ENCODE peak calls at places on chromosomes 2 and 18, in nine cellular contexts. D is tibial artery; T is NCI-H345; E is GM06990; I is colonic mucosa; G is GM12865; M is fibroblast of pulmonary artery; A is activated CD4-positive, alpha-beta T cell treated with anti-CD3 and anti-CD28 coated beads, Interleukin-2, amount 50 U/mL, for 24 hours; J is stimulated activated naive CD8-positive, alpha-beta T cell treated with anti-CD3 and anti-CD28 coated beads, Interleukin-15, amount 100 ng/mL, for 72 hours. R is an unnamed sample.

GRCh38 chr2:117985092-117985491 is 28.8 kb downstream of the CCDC93 start:
- DNase-seq in D (no peak), T (no peak), E (no peak), I (no peak), G (no peak), M (no peak), A (no peak), J (no peak), R (no peak)

GRCh38 chr18:832085-832681 is 20.1 kb upstream of the YES1 start:
- DNase-seq in D (no peak), T (peak; percentile 23), E (no peak), I (peak; percentile 77), G (peak; percentile 13), M (no peak), A (no peak), J (no peak), R (no peak)

GRCh38 chr2:233486357-233486756 is 80.2 kb downstream of the USP40 start:
- DNase-seq in D (no peak), T (no peak), E (no peak), I (no peak), G (no peak), M (no peak), A (no peak), J (no peak), R (no peak)

GRCh38 chr2:181573140-181573736 is 83.7 kb downstream of the CERKL start:
- DNase-seq in D (no peak), T (peak; percentile 54), E (no peak), I (no peak), G (peak; percentile 27), M (peak; percentile 58), A (no peak), J (no peak), R (no peak)

GRCh38 chr2:113164234-113164929 is 9.4 kb upstream of the PSD4 start:
- DNase-seq in D (peak; percentile 45), T (no peak), E (no peak), I (peak; percentile 16), G (no peak), M (no peak), A (no peak), J (no peak), R (no peak)

GRCh38 chr18:5868218-5868904 is 27.0 kb downstream of the TMEM200C start:
- DNase-seq in D (no peak), T (peak; percentile 66), E (no peak), I (peak; percentile 66), G (peak; percentile 86), M (peak; percentile 92), A (no peak), J (peak; percentile 44), R (peak; percentile 18)

GRCh38 chr2:11842324-11842723 is 95.9 kb downstream of the LPIN1 start:
- DNase-seq in D (no peak), T (peak; percentile 45), E (no peak), I (no peak), G (no peak), M (peak; percentile 42), A (no peak), J (no peak), R (no peak)

GRCh38 chr18:8847066-8847755 is 141.9 kb downstream of the MTCL1 start:
- DNase-seq in D (no peak), T (no peak), E (no peak), I (no peak), G (no peak), M (peak; percentile 24), A (no peak), J (no peak), R (no peak)

GRCh38 chr18:211582-211981 is 53.2 kb downstream of the USP14 start:
- DNase-seq in D (no peak), T (no peak), E (no peak), I (no peak), G (no peak), M (peak; percentile 9), A (no peak), J (no peak), R (no peak)

GRCh38 chr18:32896781-32897547 is 124.1 kb upstream of the KLHL14 start:
- DNase-seq in D (no peak), T (no peak), E (no peak), I (no peak), G (no peak), M (peak; percentile 11), A (no peak), J (no peak), R (no peak)

GRCh38 chr18:47422524-47422923 is 171.1 kb upstream of the SKOR2 start:
- DNase-seq in D (no peak), T (no peak), E (no peak), I (no peak), G (no peak), M (no peak), A (no peak), J (no peak), R (no peak)

GRCh38 chr2:43050866-43051265 is 175.5 kb downstream of the ZFP36L2 start:
- DNase-seq in D (peak; percentile 45), T (no peak), E (no peak), I (no peak), G (no peak), M (peak; percentile 4), A (no peak), J (no peak), R (no peak)

GRCh38 chr2:230879891-230880290 is 15.1 kb downstream of the ITM2C start:
- DNase-seq in D (no peak), T (no peak), E (no peak), I (no peak), G (no peak), M (no peak), A (no peak), J (no peak), R (no peak)

GRCh38 chr2:9330639-9331270 is 92.6 kb downstream of the ITGB1BP1 start:
- DNase-seq in D (no peak), T (no peak), E (no peak), I (no peak), G (no peak), M (no peak), A (no peak), J (no peak), R (peak; percentile 41)

GRCh38 chr2:63755216-63755615 is 86.5 kb upstream of the UGP2 start:
- DNase-seq in D (no peak), T (no peak), E (no peak), I (no peak), G (no peak), M (no peak), A (no peak), J (no peak), R (no peak)

GRCh38 chr18:58898427-58898826 is 33.8 kb downstream of the ZNF532 start:
- DNase-seq in D (no peak), T (no peak), E (no peak), I (no peak), G (no peak), M (no peak), A (no peak), J (no peak), R (no peak)

GRCh38 chr2:99106905-99107304 is 34.6 kb upstream of the C2orf15 start:
- DNase-seq in D (no peak), T (no peak), E (no peak), I (no peak), G (no peak), M (no peak), A (no peak), J (no peak), R (no peak)

GRCh38 chr2:189222440-189222839 is 42.9 kb upstream of the COL5A2 start:
- DNase-seq in D (peak; percentile 80), T (no peak), E (no peak), I (peak; percentile 47), G (no peak), M (peak; percentile 56), A (no peak), J (no peak), R (no peak)

GRCh38 chr2:189683348-189683747 is 8.9 kb downstream of the ANKAR start:
- DNase-seq in D (no peak), T (no peak), E (no peak), I (no peak), G (no peak), M (no peak), A (no peak), J (peak; percentile 21), R (no peak)

GRCh38 chr2:72916743-72917137 is 579 bp upstream of the EMX1 start:
- DNase-seq in D (peak; percentile 60), T (peak; percentile 53), E (no peak), I (no peak), G (no peak), M (no peak), A (no peak), J (peak; percentile 31), R (no peak)

GRCh38 chr2:7073901-7074300 is 156.7 kb downstream of the RNF144A start:
- DNase-seq in D (no peak), T (no peak), E (no peak), I (no peak), G (no peak), M (no peak), A (no peak), J (no peak), R (no peak)

GRCh38 chr2:71884303-71885042 is 263.2 kb downstream of the CYP26B1 start:
- DNase-seq in D (no peak), T (no peak), E (no peak), I (no peak), G (no peak), M (peak; percentile 92), A (no peak), J (no peak), R (no peak)

GRCh38 chr18:45480219-45481015 is 134.9 kb upstream of the SLC14A2 start:
- DNase-seq in D (no peak), T (no peak), E (no peak), I (no peak), G (no peak), M (no peak), A (no peak), J (no peak), R (no peak)

GRCh38 chr2:54041135-54041534 is 70.3 kb upstream of the PSME4 start:
- DNase-seq in D (no peak), T (no peak), E (no peak), I (no peak), G (no peak), M (no peak), A (peak; percentile 50), J (peak; percentile 80), R (no peak)

GRCh38 chr2:130766037-130766436 is 10.7 kb downstream of the AMER3 start:
- DNase-seq in D (no peak), T (no peak), E (no peak), I (no peak), G (no peak), M (no peak), A (no peak), J (no peak), R (no peak)